ENCODE peak calls at places on chromosomes 3 and 15, in seven cellular contexts. S is H9, V is lower leg skin, R is fibroblast of pulmonary artery, C is hepatocyte, D is Peyer's patch, P is brain microvascular endothelial cell. W is an unnamed sample.

GRCh38 chr3:192514081-192514753 is 213.1 kb downstream of the FGF12 start:
- DNase-seq in D (no peak), C (peak), V (no peak), P (no peak), R (peak), S (peak), W (no peak)

GRCh38 chr3:32734756-32735155 is 49.8 kb downstream of the CNOT10 start:
- DNase-seq in S (no peak), D (no peak), P (no peak), R (no peak), V (no peak), C (no peak), W (no peak)

GRCh38 chr3:37967252-37967881 is 23.2 kb upstream of the VILL start:
- DNase-seq in R (peak), S (peak), P (peak), D (peak), C (peak), V (no peak), W (no peak)

GRCh38 chr3:72123908-72124441 is 339.0 kb upstream of the PROK2 start:
- DNase-seq in V (peak), S (no peak), R (peak), D (peak), C (peak), P (peak), W (no peak)

GRCh38 chr3:64824281-64824980 is 136.6 kb upstream of the ADAMTS9 start:
- DNase-seq in R (peak), C (no peak), S (no peak), D (no peak), V (no peak), P (peak), W (no peak)

GRCh38 chr3:33187368-33187634 is 31.3 kb downstream of the SUSD5 start:
- DNase-seq in C (no peak), P (no peak), D (no peak), R (peak), S (no peak), V (no peak), W (no peak)

GRCh38 chr3:127610105-127610504 is 11.9 kb downstream of the MCM2 start:
- DNase-seq in S (no peak), C (no peak), R (no peak), V (no peak), D (no peak), P (peak), W (no peak)

GRCh38 chr15:40252438-40253178 is 13.7 kb downstream of the PAK6 start:
- DNase-seq in P (no peak), D (no peak), S (peak), C (peak), V (no peak), R (no peak), W (no peak)

GRCh38 chr3:56799251-56799882 is 2.4 kb downstream of the ARHGEF3 start:
- DNase-seq in D (no peak), V (no peak), R (peak), S (no peak), P (no peak), C (peak), W (no peak)

GRCh38 chr3:13245579-13245978 is 172.3 kb upstream of the IQSEC1 start:
- DNase-seq in V (no peak), S (no peak), C (no peak), D (no peak), P (no peak), R (no peak), W (no peak)

GRCh38 chr3:2511356-2511755 is 412.7 kb downstream of the CNTN4 start:
- DNase-seq in R (no peak), D (no peak), C (no peak), V (no peak), S (no peak), P (no peak), W (no peak)

GRCh38 chr15:76903251-76903681 is 1.9 kb downstream of the SCAPER start:
- DNase-seq in S (no peak), D (no peak), V (no peak), P (peak), C (peak), R (peak), W (no peak)

GRCh38 chr3:13364602-13365271 is 55.4 kb downstream of the NUP210 start:
- DNase-seq in C (no peak), R (no peak), V (no peak), P (peak), D (no peak), S (no peak), W (no peak)

GRCh38 chr3:190205739-190206138 is 85.0 kb upstream of the P3H2 start:
- DNase-seq in R (peak), V (no peak), D (no peak), C (no peak), S (no peak), P (peak), W (no peak)

GRCh38 chr3:39193391-39193790 is 996 bp upstream of the XIRP1 start:
- DNase-seq in R (no peak), P (peak), D (peak), C (no peak), S (no peak), V (no peak), W (no peak)

GRCh38 chr15:71080705-71081104 is 34.6 kb upstream of the THSD4 start:
- DNase-seq in V (no peak), P (peak), R (peak), C (no peak), D (no peak), S (no peak), W (no peak)

GRCh38 chr15:48324949-48325348 is 6.3 kb upstream of the DUT start:
- DNase-seq in D (no peak), S (no peak), C (no peak), R (no peak), V (no peak), P (no peak), W (no peak)

GRCh38 chr3:63656791-63657190 is 4.3 kb downstream of the SNTN start:
- DNase-seq in D (no peak), R (peak), V (no peak), P (peak), C (no peak), S (no peak), W (no peak)

GRCh38 chr3:171834461-171834801 is 8.7 kb upstream of the TMEM212 start:
- DNase-seq in V (no peak), P (no peak), C (no peak), S (no peak), R (no peak), D (no peak), W (no peak)

GRCh38 chr3:169026543-169027181 is 636.9 kb downstream of the MECOM start:
- DNase-seq in D (peak), R (peak), C (no peak), V (no peak), P (peak), S (no peak), W (no peak)

GRCh38 chr3:26963356-26963742 is 340.8 kb downstream of the LRRC3B start:
- DNase-seq in V (no peak), S (no peak), P (no peak), D (no peak), R (no peak), C (no peak), W (no peak)

GRCh38 chr3:117059054-117059989 is 349.7 kb downstream of the TUSC7 start:
- DNase-seq in P (no peak), S (no peak), D (no peak), R (peak), V (no peak), C (peak), W (no peak)

GRCh38 chr3:101167341-101167740 is 153.0 kb downstream of the IMPG2 start:
- DNase-seq in P (no peak), C (no peak), R (no peak), D (no peak), S (no peak), V (no peak), W (no peak)

GRCh38 chr15:67820992-67821783 is 4.1 kb upstream of the SKOR1 start:
- DNase-seq in S (peak), C (peak), D (no peak), V (no peak), P (no peak), R (peak), W (no peak)

GRCh38 chr15:64763462-64763861 is 11.9 kb downstream of the RBPMS2 start:
- DNase-seq in D (no peak), V (no peak), C (no peak), R (no peak), P (no peak), S (no peak), W (no peak)

GRCh38 chr3:2657408-2657807 is 452.8 kb downstream of the IL5RA start:
- DNase-seq in S (no peak), C (peak), P (no peak), V (no peak), D (no peak), R (peak), W (no peak)

GRCh38 chr15:57500979-57501576 is 90.6 kb upstream of the MYZAP start:
- DNase-seq in P (peak), V (no peak), S (no peak), C (no peak), D (no peak), R (peak), W (no peak)

GRCh38 chr3:85790445-85791030 is 831.7 kb downstream of the CADM2 start:
- DNase-seq in R (no peak), V (no peak), P (no peak), D (no peak), C (no peak), S (no peak), W (no peak)

GRCh38 chr15:60916032-60916673 is 312.9 kb downstream of the RORA start:
- DNase-seq in R (no peak), V (no peak), S (no peak), C (no peak), D (no peak), P (no peak), W (no peak)

GRCh38 chr15:88906551-88906950 is 6.6 kb downstream of the MFGE8 start:
- DNase-seq in P (no peak), D (no peak), V (no peak), C (no peak), S (no peak), R (no peak), W (no peak)

GRCh38 chr15:60941448-60941847 is 287.7 kb downstream of the RORA start:
- DNase-seq in R (peak), S (no peak), P (peak), D (no peak), C (no peak), V (no peak), W (no peak)

GRCh38 chr3:171077261-171077660 is 50.7 kb upstream of the SLC2A2 start:
- DNase-seq in C (no peak), D (no peak), P (no peak), R (no peak), V (no peak), S (no peak), W (no peak)

GRCh38 chr3:172106989-172107388 is 67.6 kb downstream of the FNDC3B start:
- DNase-seq in V (peak), R (no peak), S (no peak), D (peak), C (no peak), P (no peak), W (peak)

GRCh38 chr15:28876131-28876844 is 9.5 kb upstream of the APBA2 start:
- DNase-seq in S (peak), C (no peak), V (no peak), P (no peak), R (no peak), D (no peak), W (no peak)

GRCh38 chr3:189721873-189722665 is 90.9 kb downstream of the TP63 start:
- DNase-seq in V (no peak), C (no peak), S (no peak), D (no peak), P (no peak), R (no peak), W (no peak)

GRCh38 chr3:196440041-196440537 is 7.9 kb upstream of the UBXN7 start:
- DNase-seq in S (no peak), D (no peak), C (no peak), P (peak), V (no peak), R (peak), W (no peak)

GRCh38 chr3:63400259-63400860 is 122.3 kb downstream of the SYNPR start:
- DNase-seq in D (peak), V (no peak), P (peak), R (peak), S (no peak), C (peak), W (no peak)

GRCh38 chr3:28575100-28575747 is 226.6 kb upstream of the AZI2 start:
- DNase-seq in S (peak), D (no peak), V (no peak), C (peak), P (no peak), R (peak), W (no peak)

GRCh38 chr3:61768284-61769012 is 207.1 kb downstream of the PTPRG start:
- DNase-seq in S (no peak), V (no peak), P (no peak), D (no peak), R (no peak), C (peak), W (no peak)

GRCh38 chr3:106628407-106628806 is 748.8 kb upstream of the CCDC54 start:
- DNase-seq in D (no peak), V (no peak), S (no peak), R (peak), C (peak), P (peak), W (no peak)
- TF ChIP-seq CTCF in D (no peak), V (no peak), S (no peak), R (peak), C (peak), P (peak), W (no peak)

GRCh38 chr3:156535798-156536197 is 19.1 kb downstream of the SSR3 start:
- DNase-seq in S (no peak), R (no peak), V (no peak), P (no peak), D (no peak), C (no peak), W (no peak)

GRCh38 chr3:156532730-156533129 is 22.2 kb downstream of the SSR3 start:
- DNase-seq in D (no peak), R (no peak), C (no peak), S (no peak), V (no peak), P (no peak), W (no peak)

GRCh38 chr3:156533205-156533604 is 21.7 kb downstream of the SSR3 start:
- DNase-seq in V (no peak), C (no peak), S (no peak), P (peak), R (no peak), D (no peak), W (no peak)

GRCh38 chr3:156536524-156537316 is 18.2 kb downstream of the SSR3 start:
- DNase-seq in S (no peak), C (no peak), R (no peak), D (no peak), V (no peak), P (no peak), W (no peak)

DNA sequence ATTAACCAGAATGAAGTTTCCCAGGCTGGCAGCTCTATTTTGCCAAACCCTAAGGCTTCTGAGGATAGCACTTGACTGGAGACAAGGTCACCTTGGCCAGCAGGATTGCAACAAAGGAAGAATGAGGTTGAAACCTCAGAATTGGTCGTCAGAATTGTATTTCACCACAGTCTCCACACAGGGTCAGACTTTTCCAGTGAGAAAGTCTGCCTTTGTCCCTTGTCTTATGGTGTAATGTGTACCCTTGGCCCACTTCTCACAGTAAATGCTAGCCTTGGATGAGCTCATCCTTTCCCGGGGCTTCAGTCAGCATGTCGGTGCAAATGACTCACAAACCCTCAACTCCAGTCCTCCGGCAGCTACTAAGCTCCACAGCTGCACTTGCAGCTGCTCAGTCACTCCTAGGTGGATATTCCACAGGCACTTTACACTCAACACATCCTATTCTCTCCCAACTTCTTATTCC is 19.7 kb downstream of the SSR3 start:
- DNase-seq in D (peak), S (no peak), P (peak), R (peak), C (peak), V (peak), W (no peak)
- TF ChIP-seq CTCF in D (no peak), S (peak), P (peak), R (peak), C (peak), V (no peak), W (no peak)

GRCh38 chr15:96860746-96861145 is 530.2 kb downstream of the NR2F2 start:
- DNase-seq in D (no peak), S (no peak), C (no peak), V (no peak), P (no peak), R (no peak), W (no peak)
- TF ChIP-seq CTCF in D (no peak), S (no peak), C (no peak), V (no peak), P (no peak), R (no peak), W (no peak)

DNA sequence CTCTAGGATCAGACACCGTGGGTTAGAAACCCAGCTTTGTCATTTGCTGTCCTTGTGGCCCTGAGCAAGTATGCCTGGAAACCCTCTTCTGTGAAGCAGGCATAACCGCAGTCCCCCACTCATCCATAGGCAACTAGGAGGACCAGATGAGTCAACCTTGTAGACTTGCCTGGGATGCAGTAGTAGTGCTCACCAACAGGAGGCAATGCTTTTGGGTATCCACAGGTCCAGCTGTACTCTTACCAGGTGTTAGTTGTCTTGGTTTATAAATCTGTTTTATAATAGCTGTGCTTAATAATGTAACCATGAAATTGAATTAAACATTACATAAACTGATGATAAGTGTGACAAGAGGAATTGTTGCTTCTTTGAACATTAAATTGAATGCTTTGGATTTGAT is 389.3 kb downstream of the IL20RB start:
- DNase-seq in C (no peak), P (no peak), R (no peak), D (no peak), V (no peak), S (peak), W (no peak)
- TF ChIP-seq CTCF in C (no peak), P (no peak), R (no peak), D (no peak), V (no peak), S (peak), W (no peak)

GRCh38 chr15:62909257-62909656 is 133.3 kb upstream of the TPM1 start:
- DNase-seq in R (no peak), S (no peak), P (no peak), C (no peak), V (no peak), D (no peak), W (no peak)
- TF ChIP-seq CTCF in R (no peak), S (no peak), P (no peak), C (no peak), V (no peak), D (peak), W (no peak)

GRCh38 chr3:50375200-50375931 is 16.0 kb upstream of the TMEM115 start:
- DNase-seq in P (no peak), C (no peak), R (no peak), V (no peak), D (no peak), S (peak), W (no peak)
- TF ChIP-seq CTCF in P (peak), C (peak), R (no peak), V (no peak), D (no peak), S (peak), W (no peak)

DNA sequence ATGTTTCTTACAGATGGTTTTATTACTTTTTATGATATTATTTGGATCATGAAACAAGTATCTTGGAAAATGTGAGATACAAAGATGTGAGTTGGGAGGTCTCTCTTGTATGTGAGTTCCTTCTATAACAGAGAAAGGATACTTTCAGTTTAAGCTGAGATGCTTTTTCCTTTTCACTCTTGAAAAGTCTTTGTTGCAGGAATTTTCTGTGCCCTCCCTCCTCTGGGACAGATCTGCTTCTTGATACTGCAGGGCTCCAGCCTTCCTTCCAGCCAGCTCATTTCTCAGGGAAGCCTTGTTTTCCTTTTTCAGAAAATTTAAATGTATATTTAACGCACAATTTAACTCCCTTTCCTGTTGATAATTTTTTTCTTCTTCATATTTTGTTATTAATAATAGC is 105.4 kb downstream of the IGF1R start:
- DNase-seq in D (no peak), P (no peak), S (no peak), C (no peak), V (no peak), R (no peak), W (no peak)
- TF ChIP-seq CTCF in D (no peak), P (no peak), S (no peak), C (no peak), V (no peak), R (no peak), W (no peak)

W was measured in natural killer cell.